ENCODE peak calls at places on chromosomes 7 and 10, in four cellular contexts. B is K562, W is natural killer cell, V is tibial nerve. Z is an unnamed sample.

GRCh38 chr7:91556956-91557650 is 292.9 kb downstream of the FZD1 start:
- DNase-seq in B (peak), W (no peak), V (no peak), Z (no peak)

GRCh38 chr7:19404912-19405329 is 259.7 kb upstream of the FERD3L start:
- DNase-seq in W (peak), B (no peak), V (no peak), Z (no peak)

GRCh38 chr7:127320974-127321373 is 68.2 kb upstream of the GRM8 start:
- DNase-seq in V (no peak), B (no peak), W (no peak), Z (no peak)

GRCh38 chr7:69603351-69603750 is 5.1 kb downstream of the AUTS2 start:
- DNase-seq in B (no peak), V (no peak), W (no peak), Z (no peak)

GRCh38 chr7:51647931-51648351 is 331.3 kb upstream of the COBL start:
- DNase-seq in V (no peak), W (no peak), B (no peak), Z (no peak)

GRCh38 chr10:47195274-47195885 is 104.6 kb upstream of the GDF10 start:
- DNase-seq in V (no peak), W (no peak), B (no peak), Z (no peak)

GRCh38 chr10:128211953-128212727 is 85.9 kb upstream of the MKI67 start:
- DNase-seq in W (peak), B (peak), V (peak), Z (no peak)

GRCh38 chr10:44706745-44707144 is 204.4 kb upstream of the TMEM72 start:
- DNase-seq in V (no peak), B (no peak), W (no peak), Z (no peak)

GRCh38 chr7:47039899-47040298 is 542.0 kb downstream of the TNS3 start:
- DNase-seq in W (no peak), B (no peak), V (no peak), Z (no peak)

GRCh38 chr10:116730464-116731260 is 11.7 kb downstream of the HSPA12A start:
- DNase-seq in B (no peak), W (no peak), V (no peak), Z (no peak)

GRCh38 chr7:134850048-134850447 is 70.6 kb downstream of the CALD1 start:
- DNase-seq in V (no peak), W (no peak), B (no peak), Z (no peak)

GRCh38 chr7:151088019-151088855 is 2.0 kb downstream of the AGAP3 start:
- DNase-seq in V (no peak), W (no peak), B (no peak), Z (no peak)

GRCh38 chr7:77349141-77349540 is 67.0 kb downstream of the GSAP start:
- DNase-seq in B (no peak), W (no peak), V (no peak), Z (no peak)

GRCh38 chr10:11724938-11725776 is 17.0 kb upstream of the ECHDC3 start:
- DNase-seq in B (peak), W (no peak), V (no peak), Z (no peak)

GRCh38 chr10:102752266-102752930 is 8.7 kb downstream of the WBP1L start:
- DNase-seq in V (no peak), W (no peak), B (no peak), Z (no peak)

GRCh38 chr7:130939285-130940095 is 205.5 kb upstream of the KLF14 start:
- DNase-seq in B (no peak), W (no peak), V (no peak), Z (no peak)

GRCh38 chr10:646118-646524 is 43.3 kb downstream of the DIP2C start:
- DNase-seq in V (no peak), W (no peak), B (no peak), Z (no peak)

GRCh38 chr10:31635415-31636065 is 293.1 kb downstream of the ARHGAP12 start:
- DNase-seq in B (no peak), W (no peak), V (no peak), Z (no peak)

GRCh38 chr7:32479574-32480200 is 10.5 kb downstream of the LSM5 start:
- DNase-seq in W (no peak), V (no peak), B (peak), Z (no peak)

GRCh38 chr7:157944734-157945291 is 608.0 kb downstream of the DNAJB6 start:
- DNase-seq in W (no peak), V (no peak), B (no peak), Z (no peak)

GRCh38 chr10:103635580-103635979 is 142.1 kb downstream of the NEURL1 start:
- DNase-seq in V (no peak), B (no peak), W (no peak), Z (no peak)

GRCh38 chr7:133937786-133938185 is 189.4 kb upstream of the LRGUK start:
- DNase-seq in B (no peak), W (no peak), V (no peak), Z (no peak)

GRCh38 chr10:36736311-36736710 is 389.1 kb upstream of the ANKRD30A start:
- DNase-seq in B (no peak), W (no peak), V (no peak), Z (no peak)

GRCh38 chr7:113010377-113010776 is 76.2 kb downstream of the GPR85 start:
- DNase-seq in W (no peak), B (no peak), V (no peak), Z (no peak)

GRCh38 chr7:132622081-132622480 is 45.8 kb upstream of the PLXNA4 start:
- DNase-seq in V (no peak), B (no peak), W (no peak), Z (no peak)

GRCh38 chr7:2074694-2075093 is 158.1 kb downstream of the MAD1L1 start:
- DNase-seq in W (no peak), B (no peak), V (no peak), Z (no peak)

GRCh38 chr10:88157981-88158465 is 294.6 kb downstream of the PTEN start:
- DNase-seq in W (no peak), V (no peak), B (no peak), Z (no peak)

GRCh38 chr10:133159950-133160812 is at the start of gene KNDC1:
- DNase-seq in W (peak), V (no peak), B (peak), Z (no peak)

GRCh38 chr10:133159611-133159949 is 439 bp upstream of the KNDC1 start:
- DNase-seq in W (no peak), V (no peak), B (no peak), Z (no peak)

GRCh38 chr10:133158437-133158755 is 1.6 kb upstream of the KNDC1 start:
- DNase-seq in V (no peak), B (no peak), W (no peak), Z (no peak)

GRCh38 chr10:133157662-133158436 is 2.2 kb upstream of the KNDC1 start:
- DNase-seq in W (no peak), V (no peak), B (no peak), Z (no peak)

DNA sequence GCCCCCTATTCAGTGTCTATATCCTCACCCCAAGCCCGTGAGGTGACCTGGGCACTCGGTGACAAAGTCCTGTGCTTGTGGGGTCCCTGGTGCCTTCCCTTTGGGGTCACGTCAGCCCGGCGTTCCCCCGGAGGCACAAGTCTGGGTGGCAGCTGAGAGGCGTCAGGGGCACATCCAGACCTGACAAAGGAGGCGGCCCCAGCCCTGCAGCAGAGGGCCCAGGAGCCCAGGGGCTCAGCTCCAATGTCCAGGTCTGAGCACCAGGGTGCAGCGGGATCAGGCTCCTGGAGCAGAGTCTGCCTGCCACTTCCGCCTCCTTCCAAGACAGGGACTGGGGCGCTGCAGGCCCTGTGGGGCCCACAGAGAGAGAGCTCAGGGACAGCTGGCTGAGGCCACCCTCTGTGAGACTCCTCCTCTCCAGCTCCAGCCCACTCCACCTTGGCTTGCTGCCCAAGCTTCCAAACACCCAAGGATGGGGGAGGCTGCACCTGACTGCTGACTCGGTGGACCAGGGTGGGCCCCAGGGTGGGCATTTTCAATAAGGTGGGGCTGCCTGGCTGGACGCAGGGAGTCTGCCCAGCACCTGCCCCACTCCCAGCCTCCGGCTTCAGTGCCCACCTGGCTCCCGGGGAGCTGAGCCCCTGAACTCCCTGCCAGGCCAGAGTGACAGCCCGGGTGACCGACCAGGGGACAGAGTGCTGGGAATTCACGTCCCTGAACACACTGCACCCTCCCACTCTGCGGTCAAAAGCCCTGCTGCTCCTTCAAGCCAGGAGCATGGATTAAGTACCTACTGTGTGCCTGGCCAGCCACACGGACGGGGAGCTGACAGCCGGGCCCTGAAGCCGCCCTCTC is 1.0 kb upstream of the KNDC1 start:
- DNase-seq in V (no peak), W (peak), B (peak), Z (no peak)
- TF ChIP-seq CTCF in V (no peak), W (no peak), B (no peak), Z (no peak)

GRCh38 chr7:117784315-117784714 is 88.9 kb downstream of the CTTNBP2 start:
- DNase-seq in V (no peak), B (no peak), W (no peak), Z (no peak)
- TF ChIP-seq CTCF in V (no peak), B (no peak), W (no peak), Z (no peak)

DNA sequence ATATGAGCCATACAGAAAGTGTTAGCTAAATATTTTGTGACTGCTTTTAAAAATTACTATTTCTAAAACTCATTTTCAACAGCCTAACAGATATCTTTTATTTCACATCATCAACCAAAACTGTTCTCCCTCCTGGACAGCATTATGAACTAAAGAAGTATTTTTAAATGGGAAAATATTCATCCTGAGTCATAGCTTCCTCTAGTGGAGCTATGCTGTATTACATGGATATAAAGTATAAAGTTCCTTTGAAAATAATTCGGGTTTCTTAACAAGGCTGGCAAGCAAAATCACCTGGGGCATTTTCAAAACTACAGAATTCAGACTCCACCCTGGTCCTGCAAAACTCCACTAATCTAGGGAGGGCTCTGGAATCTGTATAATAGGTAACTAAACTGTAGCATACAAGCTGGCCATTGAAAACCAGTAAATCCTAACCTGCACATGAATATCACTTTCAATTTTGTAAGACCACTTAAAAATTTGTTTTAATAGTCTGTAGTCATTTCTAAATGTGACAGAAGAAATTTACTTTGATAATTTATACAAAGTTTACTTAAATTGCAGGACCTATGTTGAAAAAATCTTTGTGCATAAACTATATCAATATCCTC is 53.5 kb downstream of the SCIN start:
- DNase-seq in W (no peak), B (peak), V (no peak), Z (no peak)
- TF ChIP-seq CTCF in W (peak), B (peak), V (peak), Z (peak)

GRCh38 chr7:154853063-154853726 is 149.7 kb downstream of the PAXIP1 start:
- DNase-seq in W (no peak), V (no peak), B (no peak), Z (no peak)
- TF ChIP-seq CTCF in W (no peak), V (no peak), B (no peak), Z (no peak)

DNA sequence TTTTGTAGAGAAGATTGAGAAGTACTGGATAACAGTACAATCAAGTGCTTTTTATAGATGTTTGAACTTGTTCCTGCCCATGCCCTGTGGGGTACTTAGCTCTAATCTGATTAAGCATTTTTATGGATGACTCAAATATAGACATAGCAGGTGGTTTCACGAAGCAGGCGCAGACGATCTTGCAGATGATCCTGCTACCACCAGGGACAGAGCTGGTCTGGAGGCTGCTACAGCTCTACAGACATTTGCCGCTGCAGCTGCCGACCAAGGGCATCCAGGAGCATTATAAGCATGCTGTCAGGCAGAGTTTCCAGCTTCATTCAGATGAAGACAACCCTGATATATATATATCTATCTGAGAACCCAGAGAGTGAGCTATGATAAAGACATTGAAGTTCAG is 650.4 kb downstream of the NXPH1 start:
- DNase-seq in V (no peak), B (no peak), W (no peak), Z (no peak)
- TF ChIP-seq CTCF in V (no peak), B (no peak), W (no peak), Z (no peak)